ENCODE peak calls at places on chromosomes 16 and 17, in seven cellular contexts. One of them, this sample, is unnamed.

GRCh38 chr16:88491560-88492310 is 38.7 kb downstream of the ZFPM1 start:
- DNase-seq in H1: no peak
- DNase-seq in Peyer's patch: no peak
- DNase-seq in IMR-90: no peak
- DNase-seq in ascending aorta: no peak
- DNase-seq in heart right ventricle: no peak
- DNase-seq in prostate gland: no peak
- DNase-seq in this sample: no peak

GRCh38 chr17:49120166-49120565 is 12.4 kb upstream of the B4GALNT2 start:
- DNase-seq in IMR-90: no peak
- DNase-seq in ascending aorta: no peak
- DNase-seq in H1: no peak
- DNase-seq in Peyer's patch: no peak
- DNase-seq in prostate gland: no peak
- DNase-seq in heart right ventricle: no peak
- DNase-seq in this sample: no peak

GRCh38 chr17:6843241-6843890 is 11.8 kb upstream of the TEKT1 start:
- DNase-seq in Peyer's patch: no peak
- DNase-seq in prostate gland: no peak
- DNase-seq in heart right ventricle: no peak
- DNase-seq in IMR-90: peak; percentile 52
- DNase-seq in ascending aorta: no peak
- DNase-seq in H1: no peak
- DNase-seq in this sample: no peak

GRCh38 chr16:1911467-1912214 is 6.6 kb downstream of the HS3ST6 start:
- DNase-seq in heart right ventricle: no peak
- DNase-seq in H1: no peak
- DNase-seq in Peyer's patch: no peak
- DNase-seq in prostate gland: no peak
- DNase-seq in ascending aorta: no peak
- DNase-seq in IMR-90: no peak
- DNase-seq in this sample: no peak

GRCh38 chr17:49201481-49201927 is 8.9 kb downstream of the GNGT2 start:
- DNase-seq in heart right ventricle: no peak
- DNase-seq in Peyer's patch: no peak
- DNase-seq in ascending aorta: no peak
- DNase-seq in prostate gland: no peak
- DNase-seq in H1: no peak
- DNase-seq in IMR-90: peak; percentile 78
- DNase-seq in this sample: no peak

GRCh38 chr17:50426814-50427787 is 1.1 kb downstream of the ACSF2 start:
- DNase-seq in ascending aorta: no peak
- DNase-seq in IMR-90: peak; percentile 37
- DNase-seq in H1: no peak
- DNase-seq in prostate gland: peak; percentile 57
- DNase-seq in heart right ventricle: peak; percentile 20
- DNase-seq in Peyer's patch: no peak
- DNase-seq in this sample: peak; percentile 60

GRCh38 chr17:40312893-40313659 is 4.1 kb downstream of the RARA start:
- DNase-seq in Peyer's patch: no peak
- DNase-seq in ascending aorta: peak; percentile 60
- DNase-seq in prostate gland: no peak
- DNase-seq in H1: no peak
- DNase-seq in heart right ventricle: peak; percentile 3
- DNase-seq in IMR-90: no peak
- DNase-seq in this sample: no peak

GRCh38 chr17:74842599-74843351 is 16.9 kb downstream of the GRIN2C start:
- DNase-seq in prostate gland: peak; percentile 35
- DNase-seq in H1: no peak
- DNase-seq in IMR-90: peak; percentile 46
- DNase-seq in heart right ventricle: peak; percentile 62
- DNase-seq in ascending aorta: peak; percentile 72
- DNase-seq in Peyer's patch: no peak
- DNase-seq in this sample: peak; percentile 79

GRCh38 chr16:76816475-76816874 is 374.5 kb upstream of the MON1B start:
- DNase-seq in ascending aorta: no peak
- DNase-seq in prostate gland: no peak
- DNase-seq in Peyer's patch: no peak
- DNase-seq in H1: no peak
- DNase-seq in heart right ventricle: no peak
- DNase-seq in IMR-90: no peak
- DNase-seq in this sample: no peak

GRCh38 chr17:74296548-74296936 is 22.5 kb downstream of the DNAI2 start:
- DNase-seq in IMR-90: peak; percentile 38
- DNase-seq in H1: peak; percentile 23
- DNase-seq in Peyer's patch: no peak
- DNase-seq in ascending aorta: no peak
- DNase-seq in prostate gland: peak; percentile 42
- DNase-seq in heart right ventricle: peak; percentile 81
- DNase-seq in this sample: peak; percentile 94

GRCh38 chr17:48804936-48805411 is 12.1 kb downstream of the TTLL6 start:
- DNase-seq in prostate gland: peak; percentile 27
- DNase-seq in Peyer's patch: peak; percentile 37
- DNase-seq in IMR-90: peak; percentile 37
- DNase-seq in heart right ventricle: peak; percentile 41
- DNase-seq in H1: peak; percentile 68
- DNase-seq in ascending aorta: peak; percentile 70
- DNase-seq in this sample: peak; percentile 75

GRCh38 chr17:16483021-16483645 is 8.9 kb downstream of the LRRC75A start:
- DNase-seq in H1: no peak
- DNase-seq in heart right ventricle: no peak
- DNase-seq in ascending aorta: no peak
- DNase-seq in Peyer's patch: no peak
- DNase-seq in IMR-90: no peak
- DNase-seq in prostate gland: no peak
- DNase-seq in this sample: no peak

GRCh38 chr16:77882359-77882758 is 94.0 kb downstream of the VAT1L start:
- DNase-seq in ascending aorta: no peak
- DNase-seq in prostate gland: no peak
- DNase-seq in heart right ventricle: no peak
- DNase-seq in Peyer's patch: no peak
- DNase-seq in IMR-90: peak; percentile 34
- DNase-seq in H1: no peak
- DNase-seq in this sample: no peak

GRCh38 chr17:50534222-50534978 is 1.9 kb downstream of the EPN3 start:
- DNase-seq in IMR-90: no peak
- DNase-seq in H1: no peak
- DNase-seq in ascending aorta: no peak
- DNase-seq in Peyer's patch: no peak
- DNase-seq in heart right ventricle: no peak
- DNase-seq in prostate gland: peak; percentile 74
- DNase-seq in this sample: no peak

GRCh38 chr17:73209436-73209835 is 16.6 kb downstream of the COG1 start:
- DNase-seq in prostate gland: no peak
- DNase-seq in heart right ventricle: no peak
- DNase-seq in IMR-90: no peak
- DNase-seq in ascending aorta: peak; percentile 52
- DNase-seq in Peyer's patch: no peak
- DNase-seq in H1: no peak
- DNase-seq in this sample: no peak

GRCh38 chr16:63981639-63982038 is 1140.2 kb downstream of the CDH11 start:
- DNase-seq in prostate gland: no peak
- DNase-seq in Peyer's patch: no peak
- DNase-seq in heart right ventricle: no peak
- DNase-seq in ascending aorta: no peak
- DNase-seq in IMR-90: no peak
- DNase-seq in H1: no peak
- DNase-seq in this sample: no peak

GRCh38 chr16:66947302-66948033 is 12.2 kb downstream of the CES2 start:
- DNase-seq in H1: peak; percentile 59
- DNase-seq in IMR-90: peak; percentile 82
- DNase-seq in ascending aorta: peak; percentile 93
- DNase-seq in Peyer's patch: peak; percentile 89
- DNase-seq in heart right ventricle: peak; percentile 80
- DNase-seq in prostate gland: peak; percentile 80
- DNase-seq in this sample: peak; percentile 93

GRCh38 chr17:52170963-52171572 is 12.6 kb upstream of the CA10 start:
- DNase-seq in prostate gland: peak; percentile 14
- DNase-seq in heart right ventricle: no peak
- DNase-seq in ascending aorta: no peak
- DNase-seq in Peyer's patch: no peak
- DNase-seq in H1: no peak
- DNase-seq in IMR-90: no peak
- DNase-seq in this sample: peak; percentile 57

DNA sequence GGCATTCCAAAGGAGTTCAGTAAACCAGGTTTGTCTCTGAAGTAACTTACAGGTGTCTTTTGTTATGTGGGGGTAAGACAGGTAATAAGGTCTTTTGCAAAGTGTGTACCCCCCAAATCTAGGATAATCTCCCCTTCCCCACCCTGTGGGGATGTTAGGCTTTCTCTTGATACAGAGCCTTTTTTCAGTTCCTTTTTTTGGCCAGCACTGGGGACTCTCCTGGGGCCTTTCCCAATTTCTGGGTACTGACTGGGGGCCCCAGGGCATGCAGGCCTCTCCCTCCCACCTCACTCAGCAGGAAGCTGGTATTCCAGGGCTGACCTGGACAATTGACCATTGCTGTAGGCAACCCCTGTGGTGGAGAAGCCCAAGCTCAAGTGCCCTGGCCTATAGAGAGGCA is 84.3 kb upstream of the IRX6 start:
- DNase-seq in heart right ventricle: no peak
- DNase-seq in ascending aorta: no peak
- DNase-seq in H1: no peak
- DNase-seq in prostate gland: no peak
- DNase-seq in IMR-90: no peak
- DNase-seq in Peyer's patch: no peak
- DNase-seq in this sample: no peak
- TF ChIP-seq CTCF in heart right ventricle: no peak
- TF ChIP-seq CTCF in ascending aorta: no peak
- TF ChIP-seq CTCF in H1: no peak
- TF ChIP-seq CTCF in prostate gland: no peak
- TF ChIP-seq CTCF in IMR-90: no peak
- TF ChIP-seq CTCF in Peyer's patch: no peak
- TF ChIP-seq CTCF in this sample: no peak

GRCh38 chr17:69555056-69555455 is 140.6 kb downstream of the MAP2K6 start:
- DNase-seq in H1: no peak
- DNase-seq in heart right ventricle: no peak
- DNase-seq in Peyer's patch: no peak
- DNase-seq in ascending aorta: no peak
- DNase-seq in IMR-90: no peak
- DNase-seq in prostate gland: peak; percentile 6
- DNase-seq in this sample: no peak

GRCh38 chr17:69547230-69547629 is 132.7 kb downstream of the MAP2K6 start:
- DNase-seq in prostate gland: no peak
- DNase-seq in Peyer's patch: no peak
- DNase-seq in H1: no peak
- DNase-seq in heart right ventricle: no peak
- DNase-seq in IMR-90: no peak
- DNase-seq in ascending aorta: no peak
- DNase-seq in this sample: no peak

GRCh38 chr17:69547947-69548346 is 133.4 kb downstream of the MAP2K6 start:
- DNase-seq in H1: no peak
- DNase-seq in Peyer's patch: no peak
- DNase-seq in IMR-90: no peak
- DNase-seq in heart right ventricle: no peak
- DNase-seq in ascending aorta: no peak
- DNase-seq in prostate gland: no peak
- DNase-seq in this sample: no peak

GRCh38 chr17:69552986-69553667 is 138.6 kb downstream of the MAP2K6 start:
- DNase-seq in heart right ventricle: no peak
- DNase-seq in H1: no peak
- DNase-seq in prostate gland: no peak
- DNase-seq in ascending aorta: no peak
- DNase-seq in Peyer's patch: no peak
- DNase-seq in IMR-90: no peak
- DNase-seq in this sample: no peak

GRCh38 chr17:69551212-69552010 is 136.9 kb downstream of the MAP2K6 start:
- DNase-seq in prostate gland: no peak
- DNase-seq in H1: no peak
- DNase-seq in IMR-90: peak; percentile 47
- DNase-seq in heart right ventricle: no peak
- DNase-seq in Peyer's patch: no peak
- DNase-seq in ascending aorta: no peak
- DNase-seq in this sample: no peak
- H3K36me3 ChIP-seq in prostate gland: no peaks in the 10 kb centered on the region
- H3K36me3 ChIP-seq in H1: no peaks in the 10 kb centered on the region
- H3K36me3 ChIP-seq in IMR-90: no peaks in the 10 kb centered on the region
- H3K36me3 ChIP-seq in heart right ventricle: no peaks in the 10 kb centered on the region
- H3K36me3 ChIP-seq in Peyer's patch: peaks cover 9% of the 10 kb centered on the region
- H3K36me3 ChIP-seq in ascending aorta: no peaks in the 10 kb centered on the region
- H3K36me3 ChIP-seq in this sample: no peaks in the 10 kb centered on the region

DNA sequence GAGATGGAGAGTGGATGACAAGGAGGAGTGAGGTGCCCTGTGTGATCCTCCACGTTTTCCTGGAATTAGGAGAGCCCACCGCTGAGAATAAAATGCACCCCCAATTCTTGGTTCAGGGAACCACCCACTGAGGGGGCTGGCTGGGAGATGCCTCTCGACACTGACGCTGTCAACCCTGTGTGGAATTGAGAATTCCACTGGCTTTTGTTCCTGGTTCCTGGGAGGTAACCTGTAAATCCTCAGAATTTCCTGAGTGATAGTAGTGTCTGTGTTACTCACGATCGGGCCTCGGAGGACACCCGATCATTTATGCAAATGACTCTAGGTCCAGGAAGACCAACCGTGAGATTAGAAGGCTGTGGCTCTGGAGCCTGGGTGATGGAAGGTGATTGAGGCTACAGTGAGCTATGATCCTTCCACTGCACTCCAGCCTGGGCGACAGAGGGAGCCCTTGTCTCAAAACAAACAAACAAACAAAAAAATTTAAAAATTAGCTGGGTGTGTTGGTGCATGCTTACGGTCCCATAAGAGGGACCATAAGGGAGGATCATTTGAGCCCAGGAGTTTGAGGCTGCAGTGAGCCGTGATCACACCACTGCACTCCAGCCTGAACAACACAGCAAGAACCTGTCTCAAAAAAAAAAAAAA is 11.7 kb upstream of the PRPSAP1 start:
- DNase-seq in H1: no peak
- DNase-seq in Peyer's patch: no peak
- DNase-seq in IMR-90: no peak
- DNase-seq in prostate gland: no peak
- DNase-seq in heart right ventricle: no peak
- DNase-seq in ascending aorta: no peak
- DNase-seq in this sample: no peak
- TF ChIP-seq CTCF in H1: peak; percentile 57
- TF ChIP-seq CTCF in Peyer's patch: peak; percentile 22
- TF ChIP-seq CTCF in IMR-90: no peak
- TF ChIP-seq CTCF in prostate gland: no peak
- TF ChIP-seq CTCF in heart right ventricle: peak; percentile 29
- TF ChIP-seq CTCF in ascending aorta: no peak
- TF ChIP-seq CTCF in this sample: no peak

DNA sequence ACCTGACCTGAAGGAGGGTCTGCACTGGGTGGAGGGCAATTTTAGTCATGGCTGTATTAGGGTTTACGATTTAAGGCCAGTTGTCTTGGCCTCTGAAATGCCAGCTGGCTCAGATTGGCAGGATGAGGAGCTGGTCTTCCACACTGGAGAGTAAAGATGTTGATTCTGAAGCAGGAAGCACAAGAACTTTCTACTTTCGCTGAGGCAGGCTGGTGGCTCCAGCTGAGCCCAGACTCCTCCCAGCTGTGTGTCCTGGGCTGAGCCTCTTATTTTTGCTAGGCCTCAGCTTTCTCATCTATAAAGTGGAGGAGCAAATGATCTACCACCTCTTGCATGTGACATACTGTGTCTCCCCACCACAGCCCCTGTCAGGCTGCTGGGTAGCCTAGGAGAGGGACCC is 74.4 kb downstream of the MRM1 start:
- DNase-seq in ascending aorta: no peak
- DNase-seq in IMR-90: no peak
- DNase-seq in prostate gland: no peak
- DNase-seq in Peyer's patch: no peak
- DNase-seq in H1: no peak
- DNase-seq in heart right ventricle: no peak
- DNase-seq in this sample: no peak
- H3K36me3 ChIP-seq in ascending aorta: no peaks in the 10 kb centered on the region
- H3K36me3 ChIP-seq in IMR-90: no peaks in the 10 kb centered on the region
- H3K36me3 ChIP-seq in prostate gland: no peaks in the 10 kb centered on the region
- H3K36me3 ChIP-seq in Peyer's patch: no peaks in the 10 kb centered on the region
- H3K36me3 ChIP-seq in H1: no peaks in the 10 kb centered on the region
- H3K36me3 ChIP-seq in heart right ventricle: no peaks in the 10 kb centered on the region
- H3K36me3 ChIP-seq in this sample: no peaks in the 10 kb centered on the region